ENCODE peak calls at places on chromosomes 1 and 21, in ten cellular contexts. U, I, V, G, F, J, N, C, Z and E are unnamed samples.

GRCh38 chr1:116878804-116879477 is 30.8 kb upstream of the PTGFRN start:
- DNase-seq in U (no peak), F (no peak), C (peak; percentile 75), J (peak; percentile 43), Z (peak; percentile 15), N (no peak), I (no peak), V (no peak), G (peak; percentile 65), E (peak; percentile 64)

GRCh38 chr1:236303675-236304074 is 21.9 kb upstream of the ERO1B start:
- DNase-seq in Z (no peak), G (no peak), F (no peak), J (no peak), I (no peak), U (no peak), V (no peak), N (no peak), C (no peak), E (no peak)

GRCh38 chr1:167621780-167622179 is 8.3 kb upstream of the RCSD1 start:
- DNase-seq in G (no peak), C (no peak), J (no peak), N (no peak), Z (no peak), U (no peak), F (no peak), I (no peak), V (no peak), E (no peak)

GRCh38 chr1:20166047-20166446 is 19.8 kb upstream of the UBXN10 start:
- DNase-seq in U (no peak), G (peak; percentile 24), F (no peak), V (no peak), I (no peak), N (no peak), Z (no peak), C (no peak), J (peak; percentile 76), E (no peak)

GRCh38 chr1:36326499-36326898 is 3.1 kb upstream of the EVA1B start:
- DNase-seq in F (no peak), J (no peak), Z (peak; percentile 36), V (no peak), I (no peak), G (no peak), C (no peak), N (no peak), U (no peak), E (no peak)

GRCh38 chr1:161389691-161390558 is 22.2 kb upstream of the CFAP126 start:
- DNase-seq in F (peak; percentile 97), N (peak; percentile 99), V (peak; percentile 96), J (peak; percentile 93), U (peak; percentile 100), G (peak; percentile 99), Z (peak; percentile 94), I (peak; percentile 91), C (peak; percentile 99), E (peak; percentile 100)

GRCh38 chr1:55402117-55402516 is 187.0 kb upstream of the USP24 start:
- DNase-seq in N (no peak), I (no peak), V (no peak), U (no peak), Z (no peak), F (no peak), G (no peak), J (peak; percentile 66), C (no peak), E (no peak)

GRCh38 chr1:33220701-33221384 is 35.4 kb upstream of the ZNF362 start:
- DNase-seq in J (peak; percentile 98), G (no peak), U (no peak), V (no peak), I (no peak), Z (no peak), C (no peak), N (no peak), F (no peak), E (peak; percentile 65)

GRCh38 chr1:4745560-4745959 is 91.2 kb downstream of the AJAP1 start:
- DNase-seq in N (no peak), U (no peak), I (no peak), J (no peak), F (no peak), Z (no peak), V (no peak), C (no peak), G (no peak), E (no peak)

GRCh38 chr1:17348593-17349234 is 23.3 kb upstream of the PADI6 start:
- DNase-seq in N (no peak), I (no peak), Z (no peak), U (peak; percentile 40), V (no peak), F (no peak), C (no peak), J (no peak), G (no peak), E (no peak)

GRCh38 chr1:59898927-59899326 is 27.6 kb downstream of the CYP2J2 start:
- DNase-seq in N (no peak), Z (no peak), C (no peak), F (no peak), G (no peak), U (no peak), V (no peak), I (no peak), J (peak; percentile 15), E (no peak)

GRCh38 chr1:180117764-180118116 is 36.9 kb upstream of the QSOX1 start:
- DNase-seq in N (peak; percentile 77), J (peak; percentile 75), G (peak; percentile 33), F (no peak), V (no peak), Z (no peak), C (peak; percentile 12), U (no peak), I (no peak), E (no peak)

GRCh38 chr21:29538115-29538514 is 239.4 kb downstream of the BACH1 start:
- DNase-seq in V (peak; percentile 20), N (no peak), G (no peak), Z (no peak), F (no peak), C (no peak), J (peak; percentile 10), U (no peak), I (no peak), E (no peak)

GRCh38 chr21:15797577-15798363 is 68.0 kb downstream of the USP25 start:
- DNase-seq in F (no peak), N (no peak), J (no peak), Z (no peak), G (no peak), V (no peak), I (no peak), C (peak; percentile 3), U (no peak), E (no peak)